ENCODE peak calls at places on chromosomes 6 and 20, in six cellular contexts. J is retina; L is activated CD4-positive, alpha-beta memory T cell treated with anti-CD3 and anti-CD28 coated beads for 36 hours; W is HTR-8/SVneo; B is RCC 7860; X is stimulated activated CD4-positive, alpha-beta T cell treated with anti-CD3 and anti-CD28 coated beads, Interleukin-1b, Interleukin-23, amount 100 ng/mL, for 4 hours. M is an unnamed sample.

GRCh38 chr20:36496707-36497669 is 44.3 kb upstream of the MYL9 start:
- DNase-seq in W (no peak), L (no peak), X (no peak), J (no peak), B (no peak), M (no peak)

GRCh38 chr20:24683676-24684075 is 214.2 kb downstream of the SYNDIG1 start:
- DNase-seq in W (no peak), J (no peak), X (no peak), B (no peak), L (no peak), M (no peak)

GRCh38 chr6:141790921-141791320 is 341.8 kb upstream of the GJE1 start:
- DNase-seq in L (no peak), W (no peak), B (no peak), X (no peak), J (no peak), M (no peak)

GRCh38 chr6:38638941-38639497 is 710 bp downstream of the BTBD9 start:
- DNase-seq in B (peak), J (no peak), X (peak), L (peak), W (peak), M (peak)

GRCh38 chr6:99219788-99220187 is 129.7 kb downstream of the FAXC start:
- DNase-seq in W (peak), X (no peak), B (no peak), J (no peak), L (peak), M (peak)

GRCh38 chr6:156720739-156721714 is 56.2 kb upstream of the ARID1B start:
- DNase-seq in B (no peak), L (no peak), J (no peak), X (no peak), W (no peak), M (no peak)

GRCh38 chr6:958531-958930 is 265.6 kb upstream of the EXOC2 start:
- DNase-seq in W (no peak), X (no peak), L (no peak), J (no peak), B (peak), M (no peak)

GRCh38 chr6:10315631-10316145 is 99.2 kb downstream of the TFAP2A start:
- DNase-seq in W (no peak), B (no peak), J (no peak), X (no peak), L (no peak), M (no peak)

GRCh38 chr20:61757678-61758555 is 307.8 kb downstream of the TAF4 start:
- DNase-seq in W (no peak), J (no peak), X (no peak), L (no peak), B (no peak), M (no peak)

GRCh38 chr6:3229566-3230274 is 2.3 kb upstream of the TUBB2B start:
- DNase-seq in B (no peak), X (peak), J (peak), W (no peak), L (peak), M (peak)

GRCh38 chr20:51715028-51715872 is 52.9 kb downstream of the ATP9A start:
- DNase-seq in J (no peak), B (no peak), L (no peak), X (no peak), W (no peak), M (no peak)

GRCh38 chr6:156752666-156753301 is 24.4 kb upstream of the ARID1B start:
- DNase-seq in X (no peak), L (no peak), J (no peak), B (peak), W (no peak), M (no peak)

GRCh38 chr6:145626857-145627256 is 108.5 kb downstream of the EPM2A start:
- DNase-seq in W (no peak), J (no peak), B (no peak), L (no peak), X (no peak), M (no peak)

GRCh38 chr6:12636336-12636735 is 80.2 kb upstream of the PHACTR1 start:
- DNase-seq in B (no peak), J (no peak), L (no peak), W (no peak), X (no peak), M (no peak)